ENCODE peak calls at places on chromosome 15, in six cellular contexts. One of them, this sample, is unnamed.

GRCh38 chr15:59846100-59846499 is 157.0 kb upstream of the BNIP2 start:
- DNase-seq in heart left ventricle: no peak
- DNase-seq in GM06990: no peak
- DNase-seq in CD8-positive, alpha-beta memory T cell: no peak
- DNase-seq in tibial artery: no peak
- DNase-seq in right atrium auricular region: no peak
- DNase-seq in this sample: no peak

GRCh38 chr15:72011291-72011940 is 106.5 kb downstream of the MYO9A start:
- DNase-seq in heart left ventricle: no peak
- DNase-seq in CD8-positive, alpha-beta memory T cell: no peak
- DNase-seq in right atrium auricular region: no peak
- DNase-seq in tibial artery: no peak
- DNase-seq in GM06990: no peak
- DNase-seq in this sample: no peak

GRCh38 chr15:70875001-70875782 is 17.0 kb downstream of the THAP10 start:
- DNase-seq in heart left ventricle: no peak
- DNase-seq in tibial artery: no peak
- DNase-seq in GM06990: no peak
- DNase-seq in CD8-positive, alpha-beta memory T cell: no peak
- DNase-seq in right atrium auricular region: no peak
- DNase-seq in this sample: no peak

GRCh38 chr15:71385469-71385868 is 270.2 kb downstream of the THSD4 start:
- DNase-seq in tibial artery: no peak
- DNase-seq in heart left ventricle: no peak
- DNase-seq in GM06990: no peak
- DNase-seq in right atrium auricular region: no peak
- DNase-seq in CD8-positive, alpha-beta memory T cell: no peak
- DNase-seq in this sample: no peak

GRCh38 chr15:47184405-47185221 is 532.7 kb upstream of the SEMA6D start:
- DNase-seq in GM06990: no peak
- DNase-seq in tibial artery: no peak
- DNase-seq in CD8-positive, alpha-beta memory T cell: no peak
- DNase-seq in heart left ventricle: peak; percentile 22
- DNase-seq in right atrium auricular region: no peak
- DNase-seq in this sample: no peak

GRCh38 chr15:51117270-51117669 is 22.6 kb upstream of the TNFAIP8L3 start:
- DNase-seq in right atrium auricular region: no peak
- DNase-seq in CD8-positive, alpha-beta memory T cell: no peak
- DNase-seq in tibial artery: no peak
- DNase-seq in heart left ventricle: no peak
- DNase-seq in GM06990: no peak
- DNase-seq in this sample: no peak

GRCh38 chr15:91456251-91456718 is 356.2 kb downstream of the SV2B start:
- DNase-seq in right atrium auricular region: no peak
- DNase-seq in GM06990: no peak
- DNase-seq in CD8-positive, alpha-beta memory T cell: no peak
- DNase-seq in heart left ventricle: no peak
- DNase-seq in tibial artery: no peak
- DNase-seq in this sample: no peak

GRCh38 chr15:66784174-66784573 is 82.1 kb downstream of the SMAD6 start:
- DNase-seq in right atrium auricular region: no peak
- DNase-seq in tibial artery: no peak
- DNase-seq in GM06990: no peak
- DNase-seq in heart left ventricle: peak; percentile 6
- DNase-seq in CD8-positive, alpha-beta memory T cell: no peak
- DNase-seq in this sample: no peak

GRCh38 chr15:99438691-99439523 is 126.9 kb upstream of the MEF2A start:
- DNase-seq in right atrium auricular region: peak; percentile 54
- DNase-seq in CD8-positive, alpha-beta memory T cell: no peak
- DNase-seq in heart left ventricle: no peak
- DNase-seq in tibial artery: peak; percentile 52
- DNase-seq in GM06990: no peak
- DNase-seq in this sample: no peak

GRCh38 chr15:77549552-77550274 is 83.0 kb downstream of the LINGO1 start:
- DNase-seq in right atrium auricular region: no peak
- DNase-seq in tibial artery: no peak
- DNase-seq in CD8-positive, alpha-beta memory T cell: no peak
- DNase-seq in heart left ventricle: no peak
- DNase-seq in GM06990: no peak
- DNase-seq in this sample: no peak

GRCh38 chr15:40354408-40355171 is 3.4 kb upstream of the DISP2 start:
- DNase-seq in heart left ventricle: peak; percentile 30
- DNase-seq in right atrium auricular region: no peak
- DNase-seq in CD8-positive, alpha-beta memory T cell: no peak
- DNase-seq in GM06990: no peak
- DNase-seq in tibial artery: no peak
- DNase-seq in this sample: no peak

GRCh38 chr15:82804575-82804949 is 1.3 kb downstream of the FSD2 start:
- DNase-seq in heart left ventricle: peak; percentile 41
- DNase-seq in GM06990: no peak
- DNase-seq in right atrium auricular region: no peak
- DNase-seq in CD8-positive, alpha-beta memory T cell: no peak
- DNase-seq in tibial artery: no peak
- DNase-seq in this sample: no peak

GRCh38 chr15:86555114-86555513 is 475.4 kb downstream of the AGBL1 start:
- DNase-seq in heart left ventricle: no peak
- DNase-seq in GM06990: no peak
- DNase-seq in tibial artery: no peak
- DNase-seq in right atrium auricular region: no peak
- DNase-seq in CD8-positive, alpha-beta memory T cell: no peak
- DNase-seq in this sample: no peak

GRCh38 chr15:92938387-92938786 is 38.3 kb downstream of the CHD2 start:
- DNase-seq in heart left ventricle: no peak
- DNase-seq in right atrium auricular region: no peak
- DNase-seq in GM06990: no peak
- DNase-seq in tibial artery: no peak
- DNase-seq in CD8-positive, alpha-beta memory T cell: no peak
- DNase-seq in this sample: no peak
- H3K36me3 ChIP-seq in heart left ventricle: peaks cover 99% of the 10 kb centered on the region
- H3K36me3 ChIP-seq in right atrium auricular region: peaks cover 95% of the 10 kb centered on the region
- H3K36me3 ChIP-seq in GM06990: peaks cover 11% of the 10 kb centered on the region
- H3K36me3 ChIP-seq in tibial artery: peaks cover 67% of the 10 kb centered on the region
- H3K36me3 ChIP-seq in CD8-positive, alpha-beta memory T cell: peaks cover 87% of the 10 kb centered on the region
- H3K36me3 ChIP-seq in this sample: peaks cover 75% of the 10 kb centered on the region

DNA sequence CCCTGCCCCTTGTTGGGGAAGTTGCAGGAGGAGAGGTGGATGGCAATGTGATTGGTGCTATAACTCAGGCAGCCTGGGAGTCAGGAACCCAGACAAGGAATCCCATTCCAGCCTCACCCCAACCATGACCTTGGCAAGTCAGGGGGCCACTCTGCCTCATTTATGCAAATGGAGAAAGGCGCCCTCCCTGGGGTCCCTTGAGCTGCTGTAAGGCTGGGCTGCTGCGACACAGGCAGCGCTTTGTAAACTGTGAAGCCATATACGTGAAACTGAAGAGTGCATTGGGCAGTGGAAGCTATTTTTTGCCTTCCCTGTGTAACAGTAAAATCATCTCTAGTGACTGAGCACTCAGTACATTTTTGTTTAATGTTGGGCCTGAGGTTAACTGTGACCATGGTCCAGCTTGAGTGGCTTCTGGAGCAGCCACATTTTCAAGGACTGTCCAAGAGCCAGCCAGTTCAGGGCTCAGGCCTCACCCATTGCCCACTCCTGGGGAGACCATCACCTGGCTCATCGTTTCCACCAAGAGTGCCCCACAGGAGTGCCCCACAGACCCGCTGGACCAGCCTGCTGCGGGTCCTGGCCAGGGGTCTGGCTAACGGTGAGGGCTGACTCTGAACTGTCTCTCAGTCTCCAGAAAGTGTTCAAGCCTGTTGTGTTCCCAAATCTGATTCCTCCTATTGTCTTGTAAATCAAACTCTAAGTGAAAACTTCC is 27.9 kb downstream of the KIF7 start:
- DNase-seq in CD8-positive, alpha-beta memory T cell: no peak
- DNase-seq in GM06990: no peak
- DNase-seq in tibial artery: no peak
- DNase-seq in right atrium auricular region: no peak
- DNase-seq in heart left ventricle: no peak
- DNase-seq in this sample: no peak
- H3K36me3 ChIP-seq in CD8-positive, alpha-beta memory T cell: no peaks in the 10 kb centered on the region
- H3K36me3 ChIP-seq in GM06990: peaks cover 55% of the 10 kb centered on the region
- H3K36me3 ChIP-seq in tibial artery: peaks cover 32% of the 10 kb centered on the region
- H3K36me3 ChIP-seq in right atrium auricular region: peaks cover 41% of the 10 kb centered on the region
- H3K36me3 ChIP-seq in heart left ventricle: peaks cover 49% of the 10 kb centered on the region
- H3K36me3 ChIP-seq in this sample: no peaks in the 10 kb centered on the region

DNA sequence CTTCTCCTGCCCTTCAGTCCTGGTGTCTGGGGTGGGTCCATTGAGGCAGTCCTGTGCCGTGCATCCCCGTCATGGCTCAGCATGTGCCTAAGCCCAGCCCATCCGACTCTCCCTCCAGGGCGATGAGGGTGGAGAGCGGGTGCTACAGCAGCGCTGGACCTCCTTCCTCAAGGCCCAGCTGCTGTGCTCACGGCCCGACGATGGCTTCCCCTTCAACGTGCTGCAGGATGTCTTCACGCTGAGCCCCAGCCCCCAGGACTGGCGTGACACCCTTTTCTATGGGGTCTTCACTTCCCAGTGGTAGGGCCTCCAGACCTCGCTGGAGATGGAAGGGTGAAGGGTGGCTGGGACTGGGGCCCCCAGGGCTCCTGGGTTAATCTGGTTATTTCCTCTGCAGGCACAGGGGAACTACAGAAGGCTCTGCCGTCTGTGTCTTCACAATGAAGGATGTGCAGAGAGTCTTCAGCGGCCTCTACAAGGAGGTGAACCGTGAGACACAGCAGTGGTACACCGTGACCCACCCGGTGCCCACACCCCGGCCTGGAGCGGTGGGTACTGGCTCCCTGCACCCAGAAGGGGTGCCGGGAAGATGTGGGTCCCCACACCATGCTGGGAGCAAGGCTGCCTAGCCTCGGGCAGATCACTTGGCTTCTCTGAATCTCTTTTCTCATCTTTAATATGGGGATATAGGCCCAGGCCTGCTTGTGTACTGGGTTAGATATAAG is 10.1 kb downstream of the CIB1 start:
- DNase-seq in GM06990: no peak
- DNase-seq in heart left ventricle: no peak
- DNase-seq in CD8-positive, alpha-beta memory T cell: no peak
- DNase-seq in tibial artery: no peak
- DNase-seq in right atrium auricular region: no peak
- DNase-seq in this sample: no peak
- H3K36me3 ChIP-seq in GM06990: peaks cover 32% of the 10 kb centered on the region
- H3K36me3 ChIP-seq in heart left ventricle: peaks cover 55% of the 10 kb centered on the region
- H3K36me3 ChIP-seq in CD8-positive, alpha-beta memory T cell: peaks cover 11% of the 10 kb centered on the region
- H3K36me3 ChIP-seq in tibial artery: peaks cover 54% of the 10 kb centered on the region
- H3K36me3 ChIP-seq in right atrium auricular region: peaks cover 65% of the 10 kb centered on the region
- H3K36me3 ChIP-seq in this sample: peaks cover 28% of the 10 kb centered on the region

GRCh38 chr15:56654216-56654615 is 79.1 kb downstream of the ZNF280D start:
- DNase-seq in CD8-positive, alpha-beta memory T cell: no peak
- DNase-seq in tibial artery: no peak
- DNase-seq in right atrium auricular region: no peak
- DNase-seq in heart left ventricle: no peak
- DNase-seq in GM06990: no peak
- DNase-seq in this sample: no peak

GRCh38 chr15:56653787-56654186 is 79.5 kb downstream of the ZNF280D start:
- DNase-seq in GM06990: no peak
- DNase-seq in right atrium auricular region: no peak
- DNase-seq in heart left ventricle: no peak
- DNase-seq in CD8-positive, alpha-beta memory T cell: no peak
- DNase-seq in tibial artery: no peak
- DNase-seq in this sample: no peak

GRCh38 chr15:56654624-56655023 is 78.7 kb downstream of the ZNF280D start:
- DNase-seq in tibial artery: no peak
- DNase-seq in right atrium auricular region: no peak
- DNase-seq in heart left ventricle: no peak
- DNase-seq in CD8-positive, alpha-beta memory T cell: no peak
- DNase-seq in GM06990: no peak
- DNase-seq in this sample: no peak

GRCh38 chr15:56653082-56653481 is 80.2 kb downstream of the ZNF280D start:
- DNase-seq in tibial artery: no peak
- DNase-seq in heart left ventricle: no peak
- DNase-seq in right atrium auricular region: no peak
- DNase-seq in GM06990: no peak
- DNase-seq in CD8-positive, alpha-beta memory T cell: no peak
- DNase-seq in this sample: no peak
- H3K36me3 ChIP-seq in tibial artery: peaks cover 5% of the 10 kb centered on the region
- H3K36me3 ChIP-seq in heart left ventricle: peaks cover 71% of the 10 kb centered on the region
- H3K36me3 ChIP-seq in right atrium auricular region: peaks cover 17% of the 10 kb centered on the region
- H3K36me3 ChIP-seq in GM06990: peaks cover 3% of the 10 kb centered on the region
- H3K36me3 ChIP-seq in CD8-positive, alpha-beta memory T cell: peaks cover 5% of the 10 kb centered on the region
- H3K36me3 ChIP-seq in this sample: peaks cover 4% of the 10 kb centered on the region

GRCh38 chr15:61923173-61923572 is 137.1 kb downstream of the VPS13C start:
- DNase-seq in heart left ventricle: no peak
- DNase-seq in GM06990: no peak
- DNase-seq in CD8-positive, alpha-beta memory T cell: no peak
- DNase-seq in right atrium auricular region: no peak
- DNase-seq in tibial artery: no peak
- DNase-seq in this sample: no peak
- H3K36me3 ChIP-seq in heart left ventricle: peaks cover 85% of the 10 kb centered on the region
- H3K36me3 ChIP-seq in GM06990: peaks cover 5% of the 10 kb centered on the region
- H3K36me3 ChIP-seq in CD8-positive, alpha-beta memory T cell: peaks cover 12% of the 10 kb centered on the region
- H3K36me3 ChIP-seq in right atrium auricular region: peaks cover 32% of the 10 kb centered on the region
- H3K36me3 ChIP-seq in tibial artery: peaks cover 35% of the 10 kb centered on the region
- H3K36me3 ChIP-seq in this sample: peaks cover 25% of the 10 kb centered on the region

DNA sequence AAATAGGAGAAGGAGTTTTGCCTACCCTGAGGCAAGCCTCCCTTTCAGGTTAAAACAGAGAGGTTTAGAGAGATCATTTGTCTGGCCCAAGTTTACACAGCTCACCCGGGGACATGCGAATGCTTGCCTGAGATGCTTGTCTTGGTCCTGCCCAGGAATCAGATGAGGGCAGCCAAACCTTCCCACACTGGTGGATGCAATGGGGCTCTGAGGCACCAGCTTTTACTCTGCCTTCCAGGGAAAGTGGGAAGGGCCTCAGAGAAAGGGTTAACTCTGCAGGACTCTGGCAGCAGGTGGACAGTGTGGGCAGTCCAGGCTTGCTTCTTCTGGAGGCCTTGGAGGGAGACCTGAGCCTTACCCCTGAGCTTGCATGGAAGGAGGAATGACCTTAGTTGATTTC is 90.0 kb downstream of the LRRK1 start:
- DNase-seq in GM06990: no peak
- DNase-seq in CD8-positive, alpha-beta memory T cell: no peak
- DNase-seq in tibial artery: no peak
- DNase-seq in right atrium auricular region: no peak
- DNase-seq in heart left ventricle: no peak
- DNase-seq in this sample: no peak
- H3K36me3 ChIP-seq in GM06990: peaks cover 36% of the 10 kb centered on the region
- H3K36me3 ChIP-seq in CD8-positive, alpha-beta memory T cell: no peaks in the 10 kb centered on the region
- H3K36me3 ChIP-seq in tibial artery: no peaks in the 10 kb centered on the region
- H3K36me3 ChIP-seq in right atrium auricular region: peaks cover 4% of the 10 kb centered on the region
- H3K36me3 ChIP-seq in heart left ventricle: no peaks in the 10 kb centered on the region
- H3K36me3 ChIP-seq in this sample: no peaks in the 10 kb centered on the region

GRCh38 chr15:78927077-78927790 is 17.6 kb downstream of the CTSH start:
- DNase-seq in right atrium auricular region: no peak
- DNase-seq in GM06990: no peak
- DNase-seq in tibial artery: no peak
- DNase-seq in heart left ventricle: no peak
- DNase-seq in CD8-positive, alpha-beta memory T cell: no peak
- DNase-seq in this sample: no peak

GRCh38 chr15:78928616-78929093 is 16.2 kb downstream of the CTSH start:
- DNase-seq in tibial artery: no peak
- DNase-seq in right atrium auricular region: no peak
- DNase-seq in CD8-positive, alpha-beta memory T cell: no peak
- DNase-seq in GM06990: no peak
- DNase-seq in heart left ventricle: no peak
- DNase-seq in this sample: no peak

GRCh38 chr15:78930577-78931388 is 14.1 kb downstream of the CTSH start:
- DNase-seq in tibial artery: no peak
- DNase-seq in CD8-positive, alpha-beta memory T cell: no peak
- DNase-seq in GM06990: no peak
- DNase-seq in heart left ventricle: no peak
- DNase-seq in right atrium auricular region: no peak
- DNase-seq in this sample: no peak

GRCh38 chr15:78931439-78931981 is 13.3 kb downstream of the CTSH start:
- DNase-seq in right atrium auricular region: no peak
- DNase-seq in CD8-positive, alpha-beta memory T cell: no peak
- DNase-seq in tibial artery: peak; percentile 65
- DNase-seq in heart left ventricle: no peak
- DNase-seq in GM06990: no peak
- DNase-seq in this sample: no peak

GRCh38 chr15:78929536-78930264 is 15.1 kb downstream of the CTSH start:
- DNase-seq in tibial artery: no peak
- DNase-seq in heart left ventricle: no peak
- DNase-seq in CD8-positive, alpha-beta memory T cell: no peak
- DNase-seq in GM06990: no peak
- DNase-seq in right atrium auricular region: no peak
- DNase-seq in this sample: no peak
- H3K36me3 ChIP-seq in tibial artery: peaks cover 12% of the 10 kb centered on the region
- H3K36me3 ChIP-seq in heart left ventricle: peaks cover 44% of the 10 kb centered on the region
- H3K36me3 ChIP-seq in CD8-positive, alpha-beta memory T cell: no peaks in the 10 kb centered on the region
- H3K36me3 ChIP-seq in GM06990: peaks cover 87% of the 10 kb centered on the region
- H3K36me3 ChIP-seq in right atrium auricular region: peaks cover 22% of the 10 kb centered on the region
- H3K36me3 ChIP-seq in this sample: peaks cover 13% of the 10 kb centered on the region

This sample was measured in CD4-positive, alpha-beta memory T cell.